ENCODE peak calls at places on chromosomes 2 and 18, in seven cellular contexts. T is GM06990, Z is body of pancreas, J is AG04449, Q is A673, P is GM23248, A is SW 1271. H is an unnamed sample.
A peak's percentile ranks its signal among the peaks of the same experiment; 100 is the strongest.

GRCh38 chr2:150643106-150643730 is 155.8 kb upstream of the RND3 start:
- DNase-seq in T (no peak), Z (no peak), J (no peak), Q (no peak), P (peak; percentile 73), A (no peak), H (no peak)

GRCh38 chr18:21383031-21383430 is 141.0 kb downstream of the GREB1L start:
- DNase-seq in T (no peak), Z (no peak), J (no peak), Q (no peak), P (no peak), A (no peak), H (no peak)

GRCh38 chr18:61926532-61926931 is 33.7 kb upstream of the RNF152 start:
- DNase-seq in T (no peak), Z (no peak), J (no peak), Q (no peak), P (no peak), A (no peak), H (no peak)

GRCh38 chr2:1501991-1502390 is 88.7 kb downstream of the TPO start:
- DNase-seq in T (no peak), Z (no peak), J (no peak), Q (no peak), P (no peak), A (no peak), H (no peak)

GRCh38 chr2:191043438-191043837 is 29.5 kb upstream of the STAT1 start:
- DNase-seq in T (no peak), Z (no peak), J (peak; percentile 59), Q (no peak), P (peak; percentile 47), A (no peak), H (no peak)

GRCh38 chr2:236969767-236970655 is 115.7 kb upstream of the COPS8 start:
- DNase-seq in T (no peak), Z (no peak), J (no peak), Q (no peak), P (peak; percentile 18), A (no peak), H (no peak)

GRCh38 chr18:45166341-45167108 is 448.8 kb upstream of the SLC14A2 start:
- DNase-seq in T (no peak), Z (no peak), J (peak; percentile 86), Q (no peak), P (peak; percentile 97), A (no peak), H (no peak)

GRCh38 chr18:39057423-39058057 is 1491.9 kb upstream of the CELF4 start:
- DNase-seq in T (no peak), Z (no peak), J (no peak), Q (no peak), P (peak; percentile 7), A (no peak), H (no peak)

GRCh38 chr2:241842620-241843211 is 16.0 kb downstream of the PDCD1 start:
- DNase-seq in T (peak; percentile 61), Z (no peak), J (no peak), Q (no peak), P (no peak), A (no peak), H (no peak)

GRCh38 chr2:608711-609110 is 68.5 kb downstream of the TMEM18 start:
- DNase-seq in T (no peak), Z (no peak), J (no peak), Q (no peak), P (no peak), A (no peak), H (no peak)

GRCh38 chr2:141186413-141187062 is 944.3 kb downstream of the LRP1B start:
- DNase-seq in T (no peak), Z (no peak), J (no peak), Q (peak; percentile 32), P (no peak), A (no peak), H (no peak)

GRCh38 chr2:2859164-2859563 is 518.5 kb downstream of the EIPR1 start:
- DNase-seq in T (no peak), Z (no peak), J (no peak), Q (no peak), P (no peak), A (no peak), H (no peak)

GRCh38 chr2:235523486-235524150 is 29.8 kb downstream of the AGAP1 start:
- DNase-seq in T (no peak), Z (no peak), J (no peak), Q (no peak), P (no peak), A (no peak), H (no peak)

GRCh38 chr2:21220930-21221329 is 97.2 kb downstream of the TDRD15 start:
- DNase-seq in T (no peak), Z (peak; percentile 25), J (no peak), Q (peak; percentile 3), P (no peak), A (peak; percentile 4), H (no peak)

GRCh38 chr2:111209045-111209514 is 88.4 kb downstream of the BCL2L11 start:
- DNase-seq in T (peak; percentile 61), Z (no peak), J (peak; percentile 51), Q (no peak), P (peak; percentile 51), A (no peak), H (no peak)

GRCh38 chr2:172225786-172226185 is 123.1 kb upstream of the DLX2 start:
- DNase-seq in T (no peak), Z (no peak), J (no peak), Q (no peak), P (no peak), A (no peak), H (no peak)

GRCh38 chr2:164542584-164543021 is 78.7 kb downstream of the GRB14 start:
- DNase-seq in T (no peak), Z (no peak), J (peak; percentile 49), Q (peak; percentile 47), P (peak; percentile 20), A (no peak), H (no peak)

GRCh38 chr2:217866457-217866856 is 136.3 kb downstream of the TNS1 start:
- DNase-seq in T (no peak), Z (no peak), J (no peak), Q (no peak), P (no peak), A (no peak), H (no peak)

GRCh38 chr18:23281626-23282436 is 146.5 kb downstream of the CABLES1 start:
- DNase-seq in T (no peak), Z (no peak), J (no peak), Q (peak; percentile 68), P (peak; percentile 89), A (no peak), H (peak; percentile 48)

GRCh38 chr2:109157563-109158105 is 28.6 kb downstream of the SH3RF3 start:
- DNase-seq in T (no peak), Z (no peak), J (no peak), Q (no peak), P (no peak), A (no peak), H (no peak)

GRCh38 chr2:237547841-237548416 is 18.4 kb upstream of the PRLH start:
- DNase-seq in T (no peak), Z (no peak), J (no peak), Q (no peak), P (no peak), A (no peak), H (no peak)

GRCh38 chr18:58637197-58637596 is 8.3 kb upstream of the ALPK2 start:
- DNase-seq in T (no peak), Z (no peak), J (no peak), Q (no peak), P (no peak), A (no peak), H (no peak)

GRCh38 chr18:37299471-37300304 is 265.9 kb downstream of the CELF4 start:
- DNase-seq in T (no peak), Z (peak; percentile 94), J (peak; percentile 83), Q (peak; percentile 93), P (peak; percentile 97), A (peak; percentile 9), H (peak; percentile 93)